ENCODE peak calls at places on chromosomes 5 and 9, in four cellular contexts. One of them, this sample, is unnamed.
A peak's percentile ranks its signal among the peaks of the same experiment; 100 is the strongest.

GRCh38 chr9:88532320-88532719 is 2.7 kb upstream of the NXNL2 start:
- DNase-seq in H54: no peak
- DNase-seq in HepG2: no peak
- DNase-seq in right lobe of liver: peak; percentile 68
- DNase-seq in this sample: peak; percentile 74

GRCh38 chr9:122109035-122109813 is 16.1 kb upstream of the TTLL11 start:
- DNase-seq in H54: no peak
- DNase-seq in HepG2: no peak
- DNase-seq in right lobe of liver: no peak
- DNase-seq in this sample: no peak

GRCh38 chr5:90529939-90530677 is 724 bp upstream of the LYSMD3 start:
- DNase-seq in H54: peak; percentile 30
- DNase-seq in HepG2: peak; percentile 67
- DNase-seq in right lobe of liver: peak; percentile 65
- DNase-seq in this sample: no peak

GRCh38 chr9:108041551-108041950 is 552.0 kb upstream of the KLF4 start:
- DNase-seq in H54: peak; percentile 63
- DNase-seq in HepG2: no peak
- DNase-seq in right lobe of liver: no peak
- DNase-seq in this sample: no peak

GRCh38 chr5:142874537-142874936 is 104.4 kb downstream of the ARHGAP26 start:
- DNase-seq in H54: peak; percentile 54
- DNase-seq in HepG2: peak; percentile 67
- DNase-seq in right lobe of liver: peak; percentile 92
- DNase-seq in this sample: peak; percentile 80

GRCh38 chr9:101738566-101739183 is at the start of gene GRIN3A:
- DNase-seq in H54: no peak
- DNase-seq in HepG2: no peak
- DNase-seq in right lobe of liver: peak; percentile 73
- DNase-seq in this sample: no peak

GRCh38 chr9:111975709-111976108 is 79.1 kb downstream of the UGCG start:
- DNase-seq in H54: no peak
- DNase-seq in HepG2: peak; percentile 38
- DNase-seq in right lobe of liver: peak; percentile 84
- DNase-seq in this sample: no peak

GRCh38 chr9:134204041-134204440 is 39.7 kb upstream of the RNU6ATAC start:
- DNase-seq in H54: no peak
- DNase-seq in HepG2: no peak
- DNase-seq in right lobe of liver: peak; percentile 51
- DNase-seq in this sample: peak; percentile 46

GRCh38 chr5:81884871-81885270 is 87.0 kb upstream of the ATG10 start:
- DNase-seq in H54: no peak
- DNase-seq in HepG2: no peak
- DNase-seq in right lobe of liver: no peak
- DNase-seq in this sample: no peak

GRCh38 chr9:73116030-73116429 is 35.6 kb upstream of the ANXA1 start:
- DNase-seq in H54: peak; percentile 37
- DNase-seq in HepG2: no peak
- DNase-seq in right lobe of liver: no peak
- DNase-seq in this sample: no peak

GRCh38 chr5:142012186-142012785 is 541 bp downstream of the GNPDA1 start:
- DNase-seq in H54: no peak
- DNase-seq in HepG2: peak; percentile 9
- DNase-seq in right lobe of liver: peak; percentile 60
- DNase-seq in this sample: peak; percentile 83

GRCh38 chr9:114342755-114343440 is 13.2 kb downstream of the ORM2 start:
- DNase-seq in H54: no peak
- DNase-seq in HepG2: no peak
- DNase-seq in right lobe of liver: no peak
- DNase-seq in this sample: no peak

DNA sequence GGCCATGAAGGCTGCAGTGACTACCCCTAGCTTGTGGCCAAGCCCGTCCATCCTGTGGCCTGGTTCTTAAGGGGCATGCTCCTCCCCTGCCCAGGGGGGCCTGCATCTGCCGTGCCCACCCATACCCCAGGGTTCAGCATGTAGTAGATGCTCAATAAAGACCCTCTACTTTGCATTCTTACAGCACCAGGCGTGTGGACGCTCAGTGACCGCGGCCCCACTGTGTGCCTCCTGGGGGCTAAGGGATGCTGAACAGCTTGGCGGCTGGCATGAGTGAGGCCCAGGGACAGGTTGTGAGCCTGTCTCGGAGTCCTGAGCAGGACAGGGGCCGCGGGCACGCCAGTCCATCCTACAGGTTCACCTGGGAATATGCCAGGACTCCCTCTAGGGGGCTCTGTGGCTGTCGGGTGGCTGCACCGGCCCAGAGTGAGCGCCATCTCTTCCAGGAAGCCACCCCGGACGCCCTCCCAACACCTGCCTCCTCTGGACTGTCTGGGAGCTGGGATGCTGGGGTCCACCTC is 9.1 kb downstream of the NOTCH1 start:
- DNase-seq in H54: no peak
- DNase-seq in HepG2: no peak
- DNase-seq in right lobe of liver: no peak
- DNase-seq in this sample: no peak
- TF ChIP-seq POLR2A in H54: no peak
- TF ChIP-seq POLR2A in HepG2: no peak
- TF ChIP-seq POLR2A in right lobe of liver: no peak
- TF ChIP-seq POLR2A in this sample: no peak

GRCh38 chr9:137306546-137307254 is 4.6 kb upstream of the NRARP start:
- DNase-seq in H54: no peak
- DNase-seq in HepG2: no peak
- DNase-seq in right lobe of liver: peak; percentile 58
- DNase-seq in this sample: peak; percentile 77

GRCh38 chr9:137305788-137306545 is 3.9 kb upstream of the NRARP start:
- DNase-seq in H54: no peak
- DNase-seq in HepG2: no peak
- DNase-seq in right lobe of liver: peak; percentile 59
- DNase-seq in this sample: peak; percentile 73

GRCh38 chr9:137303893-137304382 is 1.9 kb upstream of the NRARP start:
- DNase-seq in H54: no peak
- DNase-seq in HepG2: no peak
- DNase-seq in right lobe of liver: peak; percentile 55
- DNase-seq in this sample: no peak

GRCh38 chr9:137304383-137305059 is 2.5 kb upstream of the NRARP start:
- DNase-seq in H54: no peak
- DNase-seq in HepG2: no peak
- DNase-seq in right lobe of liver: no peak
- DNase-seq in this sample: peak; percentile 74

GRCh38 chr9:137305060-137305787 is 3.2 kb upstream of the NRARP start:
- DNase-seq in H54: no peak
- DNase-seq in HepG2: no peak
- DNase-seq in right lobe of liver: peak; percentile 67
- DNase-seq in this sample: peak; percentile 89
- TF ChIP-seq POLR2A in H54: no peak
- TF ChIP-seq POLR2A in HepG2: no peak
- TF ChIP-seq POLR2A in right lobe of liver: peak; percentile 14
- TF ChIP-seq POLR2A in this sample: no peak

GRCh38 chr9:92257327-92257726 is 36.2 kb downstream of the IARS1 start:
- DNase-seq in H54: no peak
- DNase-seq in HepG2: no peak
- DNase-seq in right lobe of liver: no peak
- DNase-seq in this sample: no peak
- TF ChIP-seq POLR2A in H54: no peak
- TF ChIP-seq POLR2A in HepG2: no peak
- TF ChIP-seq POLR2A in right lobe of liver: no peak
- TF ChIP-seq POLR2A in this sample: no peak

GRCh38 chr5:94618493-94619328 is at the start of the genes KIAA0825 and SLF1:
- DNase-seq in H54: peak; percentile 65
- DNase-seq in HepG2: peak; percentile 84
- DNase-seq in right lobe of liver: peak; percentile 94
- DNase-seq in this sample: peak; percentile 97
- TF ChIP-seq POLR2A in H54: peak; percentile 87
- TF ChIP-seq POLR2A in HepG2: peak; percentile 70
- TF ChIP-seq POLR2A in right lobe of liver: peak; percentile 61
- TF ChIP-seq POLR2A in this sample: peak; percentile 31

GRCh38 chr5:415928-416635 is 26.9 kb upstream of the EXOC3 start:
- DNase-seq in H54: no peak
- DNase-seq in HepG2: peak; percentile 38
- DNase-seq in right lobe of liver: no peak
- DNase-seq in this sample: peak; percentile 86
- TF ChIP-seq POLR2A in H54: no peak
- TF ChIP-seq POLR2A in HepG2: no peak
- TF ChIP-seq POLR2A in right lobe of liver: no peak
- TF ChIP-seq POLR2A in this sample: no peak

DNA sequence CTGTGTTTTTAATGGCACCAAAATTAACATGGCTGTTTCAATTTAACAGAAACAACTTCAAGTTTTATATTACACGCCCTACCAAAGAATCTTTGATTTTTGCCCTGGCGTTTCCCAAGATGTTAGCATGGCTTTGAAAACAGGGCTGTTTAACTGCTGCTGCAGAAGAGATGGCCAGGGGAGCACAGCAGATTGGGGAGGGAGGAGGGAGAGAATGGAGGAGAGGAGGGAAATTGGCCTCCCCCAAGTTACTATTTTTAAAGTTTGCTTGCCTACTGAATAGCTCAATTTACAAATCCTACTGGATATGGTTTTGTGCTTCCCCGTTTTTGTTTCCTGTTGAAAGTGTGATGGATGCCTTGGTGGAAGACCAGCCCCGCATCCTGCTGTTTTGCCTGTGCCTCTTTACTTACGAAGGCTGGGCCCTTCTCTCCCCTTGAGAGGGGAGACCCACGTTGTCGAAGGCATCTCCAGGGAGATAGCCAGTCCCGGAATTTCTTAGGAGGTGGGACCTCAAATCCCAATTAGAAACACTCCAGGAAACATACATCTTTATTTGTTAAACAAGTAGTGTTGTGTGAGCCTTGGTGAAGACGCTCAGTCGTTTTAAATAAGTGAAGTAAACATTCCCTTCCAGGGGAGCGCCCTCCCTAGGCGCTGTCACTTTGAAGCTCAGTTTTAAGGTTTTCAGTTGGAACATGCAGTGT is 98.6 kb downstream of the AOPEP start:
- DNase-seq in H54: no peak
- DNase-seq in HepG2: no peak
- DNase-seq in right lobe of liver: no peak
- DNase-seq in this sample: no peak
- TF ChIP-seq POLR2A in H54: no peak
- TF ChIP-seq POLR2A in HepG2: no peak
- TF ChIP-seq POLR2A in right lobe of liver: no peak
- TF ChIP-seq POLR2A in this sample: no peak

This sample was measured in spleen.